ENCODE peak calls at places on chromosomes 7 and 10, in five cellular contexts. G, F, B, A and L are unnamed samples.

GRCh38 chr10:67175354-67175753 is 249.5 kb downstream of the LRRTM3 start:
- DNase-seq in F (no peak), B (no peak), A (no peak), G (no peak), L (no peak)

GRCh38 chr10:25059990-25060389 is 43.6 kb downstream of the THNSL1 start:
- DNase-seq in A (peak), F (peak), B (no peak), G (no peak), L (peak)

GRCh38 chr7:21086688-21087087 is 300.0 kb upstream of the SP8 start:
- DNase-seq in A (no peak), B (no peak), F (no peak), G (no peak), L (no peak)

GRCh38 chr7:16129431-16130126 is 291.8 kb downstream of the CRPPA start:
- DNase-seq in B (no peak), G (no peak), A (peak), F (peak), L (peak)

GRCh38 chr7:139034855-139035587 is 821 bp downstream of the ZC3HAV1L start:
- DNase-seq in A (peak), G (peak), F (peak), B (no peak), L (peak)

GRCh38 chr7:21041252-21041651 is 254.6 kb upstream of the SP8 start:
- DNase-seq in F (no peak), B (no peak), G (no peak), A (no peak), L (no peak)

GRCh38 chr7:115332691-115333090 is 410.8 kb downstream of the MDFIC start:
- DNase-seq in B (no peak), F (peak), A (no peak), G (no peak), L (no peak)

GRCh38 chr10:126663328-126663727 is 7.2 kb downstream of the C10orf90 start:
- DNase-seq in G (no peak), B (no peak), F (peak), A (no peak), L (peak)

GRCh38 chr10:79438021-79438698 is 7.3 kb downstream of the ZCCHC24 start:
- DNase-seq in A (no peak), B (no peak), F (no peak), G (no peak), L (no peak)

GRCh38 chr10:131943021-131943814 is 38.5 kb downstream of the BNIP3 start:
- DNase-seq in B (no peak), G (peak), F (peak), A (no peak), L (peak)

GRCh38 chr7:1800876-1801275 is 130.8 kb downstream of the ELFN1 start:
- DNase-seq in A (no peak), G (no peak), B (no peak), F (no peak), L (peak)

GRCh38 chr7:123747089-123747488 is 1.7 kb downstream of the WASL start:
- DNase-seq in G (no peak), B (no peak), A (peak), F (no peak), L (no peak)

GRCh38 chr7:4838626-4839334 is 23.1 kb downstream of the PAPOLB start:
- DNase-seq in F (no peak), A (no peak), B (no peak), G (no peak), L (no peak)

GRCh38 chr7:30976381-30976780 is 12.6 kb downstream of the GHRHR start:
- DNase-seq in G (no peak), F (no peak), A (no peak), B (no peak), L (no peak)